ENCODE peak calls at places on chromosomes 3 and 15, in nine cellular contexts. G is stimulated activated naive B cell treated with anti-CD40 and anti-IgM and Interleukin-4, amounts not matched to agents 10 μg/mL and 1 μg/mL and 100 μg/mL, for 72 hours; W is DND-41; O is foreskin fibroblast; C is LHCN-M2; V is CD8-positive, alpha-beta memory T cell; A is AML-193; D is AG08396; R is Daoy. I is an unnamed sample.

GRCh38 chr3:115354010-115354409 is 206.9 kb upstream of the ZBTB20 start:
- DNase-seq in R (no peak), O (no peak), W (no peak), G (no peak), C (no peak), D (no peak), V (no peak), A (no peak), I (no peak)

GRCh38 chr15:85763157-85763556 is 31.6 kb downstream of the KLHL25 start:
- DNase-seq in D (peak), O (no peak), C (peak), A (no peak), W (no peak), G (no peak), V (no peak), R (no peak), I (no peak)

GRCh38 chr3:56154297-56154696 is 314.0 kb downstream of the ERC2 start:
- DNase-seq in G (no peak), C (peak), R (peak), V (no peak), O (peak), W (no peak), A (peak), D (no peak), I (no peak)

GRCh38 chr3:190545260-190545659 is 31.4 kb downstream of the IL1RAP start:
- DNase-seq in O (no peak), W (no peak), R (no peak), D (no peak), A (no peak), G (no peak), V (no peak), C (no peak), I (no peak)

GRCh38 chr15:93034512-93034911 is 54.5 kb downstream of the RGMA start:
- DNase-seq in W (no peak), R (no peak), G (no peak), A (no peak), V (no peak), D (no peak), O (no peak), C (no peak), I (no peak)

GRCh38 chr3:197186887-197187588 is 111.4 kb downstream of the DLG1 start:
- DNase-seq in C (peak), A (peak), O (peak), D (peak), R (peak), G (peak), W (peak), V (peak), I (peak)

GRCh38 chr15:68997050-68997449 is 17.4 kb upstream of the NOX5 start:
- DNase-seq in R (no peak), A (no peak), O (no peak), C (no peak), V (no peak), G (no peak), D (no peak), W (no peak), I (no peak)

GRCh38 chr3:107065094-107065861 is 312.0 kb upstream of the CCDC54 start:
- DNase-seq in C (no peak), G (no peak), A (no peak), V (peak), D (no peak), W (peak), R (peak), O (no peak), I (no peak)

GRCh38 chr3:160973067-160973466 is 132.1 kb downstream of the B3GALNT1 start:
- DNase-seq in W (no peak), G (no peak), D (no peak), C (no peak), O (no peak), V (no peak), A (no peak), R (no peak), I (no peak)

GRCh38 chr3:57500506-57500905 is 43.6 kb downstream of the DNAH12 start:
- DNase-seq in G (no peak), V (no peak), A (no peak), C (no peak), W (no peak), D (no peak), R (no peak), O (no peak), I (no peak)

GRCh38 chr3:120907659-120908029 is 361 bp upstream of the STXBP5L start:
- DNase-seq in R (no peak), V (no peak), D (no peak), A (no peak), C (no peak), G (no peak), O (no peak), W (no peak), I (no peak)

GRCh38 chr3:60536420-60536819 is 714.8 kb downstream of the FHIT start:
- DNase-seq in A (no peak), R (no peak), V (no peak), C (no peak), W (no peak), O (no peak), D (no peak), G (no peak), I (no peak)